ENCODE peak calls at places on chromosomes 5 and 9, in five cellular contexts. W, K, C, B and O are unnamed samples.

GRCh38 chr5:71865202-71865601 is 146.1 kb downstream of the CARTPT start:
- DNase-seq in W (peak; percentile 53), K (no peak), C (no peak), B (no peak), O (no peak)

GRCh38 chr5:19928556-19929421 is 59.2 kb downstream of the CDH18 start:
- DNase-seq in C (no peak), K (no peak), W (peak; percentile 28), B (no peak), O (no peak)

GRCh38 chr9:90167920-90168319 is 474.7 kb downstream of the DIRAS2 start:
- DNase-seq in K (no peak), B (no peak), W (no peak), C (no peak), O (no peak)

GRCh38 chr9:136381966-136382513 is 8.6 kb upstream of the CARD9 start:
- DNase-seq in K (no peak), C (no peak), W (no peak), B (no peak), O (no peak)

GRCh38 chr5:135129307-135129706 is 95.3 kb upstream of the PITX1 start:
- DNase-seq in W (no peak), K (no peak), C (no peak), B (no peak), O (no peak)

GRCh38 chr5:74578356-74579044 is 62.0 kb downstream of the ENC1 start:
- DNase-seq in W (no peak), B (no peak), C (no peak), K (no peak), O (no peak)

GRCh38 chr9:86868611-86869010 is 78.7 kb downstream of the GAS1 start:
- DNase-seq in K (no peak), B (no peak), C (no peak), W (no peak), O (no peak)

GRCh38 chr9:96378187-96378586 is 5.3 kb downstream of the SLC35D2 start:
- DNase-seq in B (no peak), W (no peak), C (no peak), K (no peak), O (no peak)

GRCh38 chr9:2663886-2664674 is 42.5 kb downstream of the VLDLR start:
- DNase-seq in C (no peak), W (no peak), K (no peak), B (no peak), O (no peak)

GRCh38 chr5:120999550-120999949 is 535.5 kb downstream of the PRR16 start:
- DNase-seq in C (no peak), W (no peak), K (no peak), B (no peak), O (no peak)

GRCh38 chr9:116860509-116861120 is 173.5 kb downstream of the TRIM32 start:
- DNase-seq in W (peak; percentile 62), K (no peak), C (peak; percentile 10), B (no peak), O (no peak)

GRCh38 chr9:33517373-33517772 is 6.7 kb upstream of the ANKRD18B start:
- DNase-seq in B (no peak), W (peak; percentile 65), K (no peak), C (no peak), O (no peak)

GRCh38 chr9:20442461-20443319 is 179.6 kb downstream of the MLLT3 start:
- DNase-seq in B (no peak), C (no peak), K (no peak), W (no peak), O (no peak)

GRCh38 chr9:120689860-120690259 is 24.4 kb downstream of the MEGF9 start:
- DNase-seq in C (no peak), W (no peak), B (no peak), K (no peak), O (no peak)

GRCh38 chr5:172881691-172882370 is 47.8 kb downstream of the ERGIC1 start:
- DNase-seq in C (no peak), K (peak; percentile 25), B (no peak), W (no peak), O (no peak)

GRCh38 chr5:180692426-180692825 is 43.0 kb upstream of the FLT4 start:
- DNase-seq in W (no peak), K (no peak), B (no peak), C (no peak), O (no peak)

GRCh38 chr5:163105456-163105855 is 331.9 kb upstream of the CCNG1 start:
- DNase-seq in B (no peak), C (no peak), W (no peak), K (no peak), O (no peak)

GRCh38 chr5:173204185-173204979 is 30.6 kb downstream of the NKX2-5 start:
- DNase-seq in B (peak; percentile 25), K (no peak), C (peak; percentile 44), W (peak; percentile 53), O (peak; percentile 7)

GRCh38 chr9:105188746-105189145 is 55.7 kb upstream of the SLC44A1 start:
- DNase-seq in B (no peak), K (no peak), C (no peak), W (peak; percentile 27), O (no peak)

GRCh38 chr5:148687427-148687826 is 33.1 kb upstream of the HTR4 start:
- DNase-seq in C (peak; percentile 6), B (no peak), K (no peak), W (peak; percentile 59), O (no peak)

GRCh38 chr5:57993866-57994265 is 466.0 kb downstream of the PLK2 start:
- DNase-seq in C (no peak), B (no peak), W (no peak), K (no peak), O (no peak)

GRCh38 chr5:95730730-95731570 is at the start of gene RHOBTB3:
- DNase-seq in B (peak; percentile 14), K (no peak), C (peak; percentile 26), W (peak; percentile 66), O (peak; percentile 43)

GRCh38 chr9:127176631-127177030 is 54.2 kb upstream of the ANGPTL2 start:
- DNase-seq in W (no peak), C (no peak), B (no peak), K (no peak), O (no peak)

GRCh38 chr9:132769895-132770774 is 99.9 kb downstream of the GTF3C4 start:
- DNase-seq in K (peak; percentile 36), C (peak; percentile 77), W (peak; percentile 26), B (peak; percentile 57), O (peak; percentile 67)

GRCh38 chr5:133582971-133583370 is 29.4 kb downstream of the FSTL4 start:
- DNase-seq in K (no peak), B (no peak), W (no peak), C (no peak), O (no peak)

GRCh38 chr5:80172067-80172690 is 83.7 kb downstream of the SERINC5 start:
- DNase-seq in C (no peak), B (no peak), K (no peak), W (no peak), O (no peak)

GRCh38 chr9:16540996-16541668 is 329.3 kb downstream of the BNC2 start:
- DNase-seq in K (no peak), W (no peak), C (no peak), B (no peak), O (no peak)

GRCh38 chr5:148565148-148565547 is 89.2 kb downstream of the HTR4 start:
- DNase-seq in C (no peak), B (no peak), K (no peak), W (no peak), O (no peak)

GRCh38 chr5:62653001-62653863 is 74.6 kb downstream of the LRRC70 start:
- DNase-seq in C (no peak), B (no peak), W (no peak), K (no peak), O (no peak)

GRCh38 chr5:9099681-9100080 is 446.2 kb downstream of the SEMA5A start:
- DNase-seq in B (no peak), W (no peak), K (no peak), C (no peak), O (no peak)

GRCh38 chr5:27252911-27253310 is 214.5 kb upstream of the CDH9 start:
- DNase-seq in K (no peak), C (no peak), B (no peak), W (no peak), O (no peak)

GRCh38 chr9:36877239-36877638 is 156.8 kb downstream of the PAX5 start:
- DNase-seq in C (no peak), K (no peak), W (no peak), B (no peak), O (peak; percentile 19)

GRCh38 chr5:138463335-138464017 is 1.8 kb upstream of the EGR1 start:
- DNase-seq in W (peak; percentile 41), C (no peak), K (no peak), B (no peak), O (no peak)

GRCh38 chr9:131656356-131657030 is 83.4 kb downstream of the RAPGEF1 start:
- DNase-seq in B (peak; percentile 83), W (no peak), C (peak; percentile 75), K (peak; percentile 36), O (peak; percentile 95)

GRCh38 chr9:36991516-36992134 is 42.4 kb downstream of the PAX5 start:
- DNase-seq in W (peak; percentile 55), B (no peak), K (no peak), C (peak; percentile 36), O (no peak)

GRCh38 chr5:126656397-126657007 is 55.8 kb downstream of the PHAX start:
- DNase-seq in W (peak; percentile 59), B (peak; percentile 15), K (no peak), C (peak; percentile 41), O (peak; percentile 8)